ENCODE peak calls at places on chromosome 1, in ten cellular contexts. E is WTC11, L is heart left ventricle, A is A549, H is PC-3, M is astrocyte, Q is psoas muscle, U is neural progenitor cell, D is HL-60, C is vagina. X is an unnamed sample.

GRCh38 chr1:185880330-185880729 is 146.1 kb downstream of the HMCN1 start:
- DNase-seq in E (no peak), L (no peak), A (no peak), H (no peak), M (no peak), Q (no peak), U (no peak), D (no peak), C (no peak), X (no peak)

GRCh38 chr1:67732750-67733151 is 47.8 kb downstream of the GADD45A start:
- DNase-seq in E (no peak), L (no peak), A (no peak), H (no peak), M (no peak), Q (no peak), U (no peak), D (peak; percentile 49), C (no peak), X (no peak)

GRCh38 chr1:226429868-226430715 is 22.2 kb upstream of the PARP1 start:
- DNase-seq in E (no peak), L (no peak), A (no peak), H (no peak), M (no peak), Q (no peak), U (no peak), D (no peak), C (no peak), X (no peak)

GRCh38 chr1:3652538-3653285 is 396 bp downstream of the TP73 start:
- DNase-seq in E (peak; percentile 56), L (no peak), A (no peak), H (no peak), M (no peak), Q (no peak), U (peak; percentile 54), D (no peak), C (no peak), X (no peak)

GRCh38 chr1:211783266-211783665 is 47.3 kb downstream of the LPGAT1 start:
- DNase-seq in E (no peak), L (no peak), A (no peak), H (no peak), M (no peak), Q (no peak), U (no peak), D (no peak), C (no peak), X (no peak)

GRCh38 chr1:7594002-7594713 is 176.9 kb upstream of the VAMP3 start:
- DNase-seq in E (no peak), L (no peak), A (no peak), H (no peak), M (no peak), Q (no peak), U (no peak), D (no peak), C (no peak), X (peak; percentile 12)

GRCh38 chr1:43286533-43286932 is 1.2 kb upstream of the C1orf210 start:
- DNase-seq in E (no peak), L (no peak), A (no peak), H (no peak), M (no peak), Q (no peak), U (no peak), D (no peak), C (no peak), X (no peak)

GRCh38 chr1:243686149-243686548 is 163.9 kb downstream of the AKT3 start:
- DNase-seq in E (no peak), L (no peak), A (no peak), H (no peak), M (no peak), Q (no peak), U (no peak), D (no peak), C (no peak), X (no peak)

GRCh38 chr1:86499987-86500593 is 31.4 kb downstream of the CLCA1 start:
- DNase-seq in E (no peak), L (no peak), A (peak; percentile 15), H (peak; percentile 63), M (no peak), Q (no peak), U (peak; percentile 81), D (peak; percentile 25), C (no peak), X (no peak)

GRCh38 chr1:43671626-43672330 is 21.8 kb downstream of the KDM4A start:
- DNase-seq in E (no peak), L (no peak), A (no peak), H (no peak), M (peak; percentile 76), Q (no peak), U (no peak), D (no peak), C (no peak), X (no peak)

GRCh38 chr1:240602189-240602588 is 9.8 kb downstream of the GREM2 start:
- DNase-seq in E (no peak), L (no peak), A (no peak), H (peak; percentile 33), M (peak; percentile 38), Q (no peak), U (no peak), D (no peak), C (no peak), X (no peak)
- TF ChIP-seq CTCF in E (no peak), L (peak; percentile 6), A (peak; percentile 47), H (peak; percentile 57), M (peak; percentile 3), Q (no peak), U (no peak), D (no peak), C (no peak), X (no peak)

GRCh38 chr1:207620573-207620893 is 24.4 kb upstream of the CR1L start:
- DNase-seq in E (no peak), L (no peak), A (no peak), H (no peak), M (no peak), Q (no peak), U (no peak), D (no peak), C (no peak), X (no peak)

DNA sequence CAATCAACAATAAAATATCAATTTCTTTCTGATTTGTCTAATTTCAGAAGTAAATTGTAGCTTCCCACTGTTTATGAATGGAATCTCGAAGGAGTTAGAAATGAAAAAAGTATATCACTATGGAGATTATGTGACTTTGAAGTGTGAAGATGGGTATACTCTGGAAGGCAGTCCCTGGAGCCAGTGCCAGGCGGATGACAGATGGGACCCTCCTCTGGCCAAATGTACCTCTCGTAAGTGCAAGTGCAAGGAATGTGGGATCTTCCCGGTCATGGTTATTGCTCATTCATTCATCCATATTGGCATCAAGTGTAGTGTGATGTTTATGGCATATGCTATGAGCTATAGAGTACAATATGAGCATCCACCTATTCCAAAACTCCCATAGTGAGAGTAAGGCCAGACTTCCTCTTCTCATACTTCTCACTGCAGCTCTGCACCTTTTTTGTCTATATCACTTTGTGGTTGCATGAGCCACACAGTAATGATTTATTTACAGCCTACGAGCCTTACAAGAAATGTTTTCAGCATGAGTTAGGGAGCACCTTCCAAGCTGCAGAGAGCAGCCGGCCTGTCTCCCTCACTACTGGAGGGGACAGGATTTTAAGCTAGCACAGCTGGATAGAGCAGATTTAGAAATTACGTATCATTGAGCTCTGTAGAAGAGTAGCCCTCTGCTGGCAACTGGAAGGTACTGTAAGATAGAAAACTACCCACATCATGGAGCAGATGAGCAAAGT is 24.9 kb upstream of the CR1L start:
- DNase-seq in E (no peak), L (no peak), A (peak; percentile 55), H (peak; percentile 81), M (peak; percentile 6), Q (no peak), U (peak; percentile 73), D (peak; percentile 8), C (no peak), X (no peak)
- TF ChIP-seq CTCF in E (peak; percentile 66), L (peak; percentile 59), A (peak; percentile 61), H (peak; percentile 96), M (peak; percentile 73), Q (peak; percentile 72), U (peak; percentile 71), D (peak; percentile 84), C (peak; percentile 24), X (peak; percentile 11)

GRCh38 chr1:54054438-54054749 is 986 bp downstream of the TCEANC2 start:
- DNase-seq in E (no peak), L (no peak), A (no peak), H (no peak), M (no peak), Q (no peak), U (no peak), D (no peak), C (no peak), X (no peak)

GRCh38 chr1:54052470-54052933 is 502 bp downstream of the TMEM59 start:
- DNase-seq in E (peak; percentile 18), L (no peak), A (peak; percentile 16), H (no peak), M (no peak), Q (no peak), U (peak; percentile 66), D (no peak), C (no peak), X (no peak)

GRCh38 chr1:54053745-54054437 is 483 bp downstream of the TCEANC2 start:
- DNase-seq in E (no peak), L (no peak), A (no peak), H (peak; percentile 18), M (no peak), Q (no peak), U (peak; percentile 73), D (no peak), C (no peak), X (no peak)

GRCh38 chr1:54052934-54053744 is at the start of the genes TCEANC2 and TMEM59:
- DNase-seq in E (peak; percentile 97), L (peak; percentile 98), A (peak; percentile 97), H (peak; percentile 98), M (peak; percentile 98), Q (peak; percentile 98), U (peak; percentile 98), D (peak; percentile 99), C (peak; percentile 99), X (peak; percentile 99)

DNA sequence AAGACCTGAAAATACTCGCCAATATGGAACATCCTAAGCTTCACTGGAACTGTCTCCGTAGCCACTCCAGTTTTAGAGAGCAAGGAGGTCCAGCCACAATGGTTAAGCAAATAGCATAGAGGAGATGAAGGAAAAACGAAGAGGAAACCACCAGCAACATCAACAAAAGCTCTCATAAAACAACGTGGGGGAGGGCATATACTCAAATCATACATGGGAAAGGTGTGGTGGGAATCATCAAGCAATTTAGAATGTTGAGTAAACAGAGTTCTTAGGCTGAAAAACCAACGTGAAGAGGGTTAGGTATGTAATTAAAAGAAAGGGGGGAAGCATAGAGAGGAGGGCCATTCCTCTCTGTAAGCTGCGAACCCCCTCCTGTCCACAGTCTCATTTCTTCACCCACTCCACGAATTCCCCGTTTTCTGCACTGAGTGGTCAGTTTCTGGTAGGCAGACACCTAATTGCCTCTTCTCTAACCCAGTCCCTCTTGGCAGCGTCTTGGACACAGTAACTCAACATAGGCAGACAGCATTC is 1.0 kb downstream of the TMEM59 start:
- DNase-seq in E (no peak), L (no peak), A (no peak), H (peak; percentile 50), M (peak; percentile 81), Q (no peak), U (no peak), D (no peak), C (no peak), X (no peak)
- TF ChIP-seq CTCF in E (no peak), L (no peak), A (no peak), H (no peak), M (no peak), Q (no peak), U (no peak), D (no peak), C (no peak), X (no peak)

DNA sequence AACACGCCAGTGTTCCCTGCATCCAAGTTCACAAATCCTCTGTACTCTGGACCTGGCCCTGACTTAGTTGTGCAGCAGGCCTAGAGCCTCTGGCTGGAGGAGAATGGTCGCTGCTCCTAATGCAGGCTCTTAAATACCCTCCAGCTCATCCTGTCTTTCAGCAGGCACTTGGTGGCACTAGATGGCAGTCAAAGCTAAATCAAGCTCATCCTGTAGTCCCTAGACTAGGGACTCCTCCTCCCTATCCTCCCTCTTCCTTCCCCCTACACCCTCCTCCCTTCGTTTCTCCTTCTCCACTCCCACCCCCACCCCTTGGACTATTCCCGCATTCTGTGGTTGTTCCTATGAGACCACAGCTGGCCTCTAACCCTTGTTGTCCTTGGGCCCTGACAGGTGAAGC is 41.5 kb upstream of the MTR start:
- DNase-seq in E (peak; percentile 30), L (no peak), A (peak; percentile 73), H (peak; percentile 54), M (no peak), Q (no peak), U (peak; percentile 49), D (no peak), C (no peak), X (no peak)
- TF ChIP-seq CTCF in E (no peak), L (no peak), A (peak; percentile 56), H (peak; percentile 52), M (no peak), Q (no peak), U (peak; percentile 45), D (peak; percentile 12), C (no peak), X (peak; percentile 13)